ENCODE peak calls at places on chromosomes 5 and 9, in five cellular contexts. B is Peyer's patch, P is epithelial cell of proximal tubule, O is pancreas, C is fibroblast of pulmonary artery. A is an unnamed sample.

GRCh38 chr9:92324451-92324850 is 699 bp downstream of the NOL8 start:
- DNase-seq in B (no peak), P (no peak), O (no peak), C (no peak), A (no peak)

GRCh38 chr9:114856210-114856941 is 50.5 kb upstream of the TNFSF15 start:
- DNase-seq in B (no peak), P (no peak), O (no peak), C (peak; percentile 72), A (peak; percentile 88)

GRCh38 chr9:119790022-119790421 is 420.8 kb upstream of the BRINP1 start:
- DNase-seq in B (no peak), P (no peak), O (no peak), C (no peak), A (no peak)

GRCh38 chr9:93653762-93654161 is 77.4 kb downstream of the PHF2 start:
- DNase-seq in B (no peak), P (no peak), O (peak; percentile 41), C (no peak), A (no peak)

GRCh38 chr5:154351566-154351965 is 94.2 kb upstream of the SAP30L start:
- DNase-seq in B (no peak), P (no peak), O (no peak), C (no peak), A (no peak)

GRCh38 chr9:113488071-113488470 is 24.5 kb downstream of the RGS3 start:
- DNase-seq in B (no peak), P (no peak), O (peak; percentile 60), C (no peak), A (no peak)

GRCh38 chr5:111774525-111774924 is 17.5 kb upstream of the NREP start:
- DNase-seq in B (no peak), P (no peak), O (no peak), C (peak; percentile 78), A (peak; percentile 70)

GRCh38 chr9:16155878-16156277 is 603.0 kb downstream of the CCDC171 start:
- DNase-seq in B (no peak), P (no peak), O (no peak), C (no peak), A (no peak)

GRCh38 chr9:35733109-35733541 is 659 bp downstream of the CREB3 start:
- DNase-seq in B (no peak), P (no peak), O (no peak), C (peak; percentile 61), A (peak; percentile 85)

GRCh38 chr9:127181595-127182190 is 59.3 kb upstream of the ANGPTL2 start:
- DNase-seq in B (no peak), P (no peak), O (peak; percentile 12), C (no peak), A (no peak)

GRCh38 chr9:97312556-97312955 is 5.1 kb downstream of the CCDC180 start:
- DNase-seq in B (no peak), P (no peak), O (no peak), C (no peak), A (no peak)

GRCh38 chr5:132481243-132482211 is 9.0 kb downstream of the IRF1 start:
- DNase-seq in B (no peak), P (no peak), O (peak; percentile 15), C (no peak), A (no peak)

GRCh38 chr9:69258551-69258950 is 66.5 kb upstream of the ENTREP1 start:
- DNase-seq in B (no peak), P (no peak), O (no peak), C (no peak), A (no peak)

GRCh38 chr9:69264526-69264925 is 60.5 kb upstream of the ENTREP1 start:
- DNase-seq in B (no peak), P (no peak), O (no peak), C (no peak), A (no peak)

GRCh38 chr9:69265891-69266290 is 59.1 kb upstream of the ENTREP1 start:
- DNase-seq in B (no peak), P (no peak), O (no peak), C (peak; percentile 39), A (no peak)

GRCh38 chr9:69260161-69260560 is 64.9 kb upstream of the ENTREP1 start:
- DNase-seq in B (no peak), P (no peak), O (no peak), C (no peak), A (no peak)

DNA sequence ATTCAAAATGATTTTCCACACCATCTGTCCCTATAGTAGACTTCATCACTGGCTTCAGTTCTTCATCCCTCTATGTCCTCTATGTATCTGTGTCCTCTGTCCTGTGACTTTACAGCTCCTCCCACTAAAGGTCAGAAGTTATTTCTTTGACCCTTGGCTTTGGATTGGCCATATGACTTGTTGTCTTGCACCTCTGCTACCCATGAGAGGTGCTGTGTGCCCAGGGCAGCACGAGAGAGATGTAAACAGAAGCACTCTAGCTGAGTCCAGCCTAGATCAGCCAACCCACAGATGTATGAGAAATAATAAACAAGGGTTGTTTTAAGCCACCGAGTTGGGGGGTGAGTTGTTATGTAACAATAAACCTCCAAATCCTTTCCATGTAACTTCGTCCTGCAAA is 63.4 kb upstream of the ENTREP1 start:
- DNase-seq in B (no peak), P (no peak), O (no peak), C (no peak), A (no peak)
- TF ChIP-seq CTCF in B (no peak), P (no peak), O (no peak), C (no peak), A (no peak)

GRCh38 chr9:131403493-131403773 is 9.5 kb downstream of the PRRC2B start:
- DNase-seq in B (no peak), P (no peak), O (no peak), C (no peak), A (no peak)

GRCh38 chr9:131404987-131405386 is 11.1 kb downstream of the PRRC2B start:
- DNase-seq in B (no peak), P (no peak), O (no peak), C (no peak), A (no peak)

GRCh38 chr9:131402073-131402472 is 8.2 kb downstream of the PRRC2B start:
- DNase-seq in B (no peak), P (no peak), O (no peak), C (no peak), A (no peak)

GRCh38 chr9:131404581-131404980 is 10.7 kb downstream of the PRRC2B start:
- DNase-seq in B (no peak), P (no peak), O (no peak), C (peak; percentile 61), A (no peak)

DNA sequence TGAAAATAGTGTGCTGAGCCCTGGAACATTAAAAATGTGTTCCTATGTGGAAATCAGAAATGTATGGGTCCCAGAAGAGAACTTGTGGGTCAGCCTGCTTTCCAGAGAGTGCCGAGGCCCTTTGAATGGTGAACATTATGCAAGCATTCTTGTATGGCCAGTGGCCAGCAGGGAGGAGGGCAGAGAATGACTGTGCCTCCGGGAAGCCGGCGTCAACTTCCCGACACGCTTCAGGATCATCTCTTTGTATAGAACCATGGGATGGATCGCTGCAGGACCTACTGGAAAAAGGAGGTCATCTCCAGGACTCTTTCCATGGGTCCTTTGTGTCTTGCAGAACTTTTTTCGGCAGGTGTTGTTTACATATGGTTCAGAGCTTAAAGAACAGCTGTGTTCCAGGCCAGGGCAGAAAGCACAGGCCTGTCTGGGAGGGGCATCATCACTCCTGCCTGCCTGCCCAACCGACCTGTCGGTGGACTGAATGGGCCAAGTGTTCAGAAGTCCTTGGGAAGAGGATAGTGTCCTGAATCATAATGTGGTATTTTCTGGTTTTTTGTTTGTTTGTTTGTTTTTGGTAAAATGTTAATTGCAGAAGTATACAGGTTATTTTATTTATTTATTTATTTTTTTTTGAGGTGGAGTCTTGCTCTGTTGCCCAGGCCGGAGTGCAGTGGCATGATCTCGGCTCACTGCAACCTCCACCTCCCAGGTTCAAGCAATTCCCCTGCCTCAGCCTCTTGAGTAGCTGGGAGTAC is 9.0 kb downstream of the PRRC2B start:
- DNase-seq in B (peak; percentile 41), P (no peak), O (peak; percentile 86), C (peak; percentile 94), A (peak; percentile 88)
- H3K4me3 ChIP-seq in B (no peak overlapping the region), P (no peak overlapping the region), O (no peak overlapping the region), C (peak overlapping the region; percentile 23), A (no peak overlapping the region)

GRCh38 chr5:57532513-57533497 is 50.2 kb upstream of the ACTBL2 start:
- DNase-seq in B (no peak), P (peak; percentile 31), O (no peak), C (peak; percentile 29), A (peak; percentile 56)

GRCh38 chr5:57529864-57530263 is 47.3 kb upstream of the ACTBL2 start:
- DNase-seq in B (no peak), P (no peak), O (no peak), C (no peak), A (no peak)

GRCh38 chr5:57531333-57531732 is 48.7 kb upstream of the ACTBL2 start:
- DNase-seq in B (no peak), P (no peak), O (no peak), C (no peak), A (no peak)

GRCh38 chr5:57524661-57525060 is 42.0 kb upstream of the ACTBL2 start:
- DNase-seq in B (no peak), P (no peak), O (no peak), C (no peak), A (peak; percentile 38)

GRCh38 chr5:57527875-57528274 is 45.3 kb upstream of the ACTBL2 start:
- DNase-seq in B (no peak), P (no peak), O (no peak), C (no peak), A (no peak)
- TF ChIP-seq CTCF in B (no peak), P (no peak), O (no peak), C (no peak), A (no peak)

GRCh38 chr9:124841422-124841821 is 11.8 kb upstream of the WDR38 start:
- DNase-seq in B (no peak), P (no peak), O (no peak), C (no peak), A (no peak)
- H3K4me3 ChIP-seq in B (no peak overlapping the region), P (no peak overlapping the region), O (no peak overlapping the region), C (no peak overlapping the region), A (no peak overlapping the region)

GRCh38 chr5:36459191-36460135 is 146.9 kb upstream of the SLC1A3 start:
- DNase-seq in B (no peak), P (no peak), O (no peak), C (no peak), A (no peak)
- TF ChIP-seq CTCF in B (no peak), P (peak; percentile 57), O (peak; percentile 14), C (peak; percentile 25), A (peak; percentile 47)

GRCh38 chr9:13934411-13934810 is 379.5 kb downstream of the NFIB start:
- DNase-seq in B (no peak), P (no peak), O (no peak), C (no peak), A (no peak)

GRCh38 chr9:13942695-13943094 is 371.2 kb downstream of the NFIB start:
- DNase-seq in B (no peak), P (peak; percentile 92), O (no peak), C (peak; percentile 95), A (peak; percentile 97)

GRCh38 chr9:13941686-13942085 is 372.3 kb downstream of the NFIB start:
- DNase-seq in B (no peak), P (no peak), O (no peak), C (no peak), A (peak; percentile 74)

GRCh38 chr9:13943176-13943575 is 370.8 kb downstream of the NFIB start:
- DNase-seq in B (no peak), P (no peak), O (no peak), C (no peak), A (no peak)

GRCh38 chr9:13939129-13939528 is 374.8 kb downstream of the NFIB start:
- DNase-seq in B (no peak), P (no peak), O (no peak), C (peak; percentile 96), A (peak; percentile 90)
- H3K4me3 ChIP-seq in B (no peak overlapping the region), P (no peak overlapping the region), O (no peak overlapping the region), C (no peak overlapping the region), A (no peak overlapping the region)

GRCh38 chr5:41263335-41263734 is 50.0 kb upstream of the C6 start:
- DNase-seq in B (no peak), P (no peak), O (no peak), C (no peak), A (no peak)
- TF ChIP-seq CTCF in B (no peak), P (no peak), O (no peak), C (no peak), A (no peak)

GRCh38 chr9:122090981-122091380 is 2.1 kb downstream of the TTLL11 start:
- DNase-seq in B (no peak), P (no peak), O (no peak), C (no peak), A (no peak)
- H3K4me3 ChIP-seq in B (no peak overlapping the region), P (no peak overlapping the region), O (peak overlapping the region; percentile 84), C (no peak overlapping the region), A (no peak overlapping the region)

A was measured in choroid plexus epithelial cell.